ENCODE peak calls at places on chromosomes 7 and 10, in eight cellular contexts. One of them, this sample, is unnamed.

GRCh38 chr10:68848281-68848680 is 20.9 kb downstream of the STOX1 start:
- DNase-seq in NCI-H1417 treated with DMSO at 0.1 percent for 48 hours: no peak
- DNase-seq in mammary epithelial cell: no peak
- DNase-seq in LNCaP clone FGC: no peak
- DNase-seq in activated CD4-positive, alpha-beta T cell treated with anti-CD3 and anti-CD28 coated beads for 36 hours: no peak
- DNase-seq in NCI-H187: no peak
- DNase-seq in nephron progenitor cell: no peak
- DNase-seq in NAMALWA: no peak
- DNase-seq in this sample: no peak

GRCh38 chr7:105130048-105130447 is 116.0 kb downstream of the KMT2E start:
- DNase-seq in mammary epithelial cell: no peak
- DNase-seq in NAMALWA: no peak
- DNase-seq in LNCaP clone FGC: no peak
- DNase-seq in NCI-H187: no peak
- DNase-seq in NCI-H1417 treated with DMSO at 0.1 percent for 48 hours: no peak
- DNase-seq in nephron progenitor cell: no peak
- DNase-seq in activated CD4-positive, alpha-beta T cell treated with anti-CD3 and anti-CD28 coated beads for 36 hours: no peak
- DNase-seq in this sample: no peak

GRCh38 chr7:51234139-51234538 is 82.5 kb downstream of the COBL start:
- DNase-seq in NCI-H1417 treated with DMSO at 0.1 percent for 48 hours: no peak
- DNase-seq in activated CD4-positive, alpha-beta T cell treated with anti-CD3 and anti-CD28 coated beads for 36 hours: no peak
- DNase-seq in LNCaP clone FGC: no peak
- DNase-seq in NAMALWA: no peak
- DNase-seq in NCI-H187: no peak
- DNase-seq in mammary epithelial cell: no peak
- DNase-seq in nephron progenitor cell: peak; percentile 22
- DNase-seq in this sample: no peak

GRCh38 chr10:32337343-32337742 is 9.6 kb downstream of the EPC1 start:
- DNase-seq in mammary epithelial cell: no peak
- DNase-seq in nephron progenitor cell: no peak
- DNase-seq in LNCaP clone FGC: no peak
- DNase-seq in NAMALWA: no peak
- DNase-seq in NCI-H187: no peak
- DNase-seq in activated CD4-positive, alpha-beta T cell treated with anti-CD3 and anti-CD28 coated beads for 36 hours: no peak
- DNase-seq in NCI-H1417 treated with DMSO at 0.1 percent for 48 hours: no peak
- DNase-seq in this sample: no peak

GRCh38 chr7:106732045-106732444 is 71.1 kb upstream of the CCDC71L start:
- DNase-seq in LNCaP clone FGC: no peak
- DNase-seq in mammary epithelial cell: no peak
- DNase-seq in nephron progenitor cell: no peak
- DNase-seq in NCI-H187: no peak
- DNase-seq in NAMALWA: no peak
- DNase-seq in activated CD4-positive, alpha-beta T cell treated with anti-CD3 and anti-CD28 coated beads for 36 hours: no peak
- DNase-seq in NCI-H1417 treated with DMSO at 0.1 percent for 48 hours: no peak
- DNase-seq in this sample: no peak

GRCh38 chr7:74317146-74317782 is 28.1 kb downstream of the CLIP2 start:
- DNase-seq in LNCaP clone FGC: no peak
- DNase-seq in mammary epithelial cell: no peak
- DNase-seq in NCI-H187: no peak
- DNase-seq in activated CD4-positive, alpha-beta T cell treated with anti-CD3 and anti-CD28 coated beads for 36 hours: no peak
- DNase-seq in nephron progenitor cell: no peak
- DNase-seq in NAMALWA: no peak
- DNase-seq in NCI-H1417 treated with DMSO at 0.1 percent for 48 hours: no peak
- DNase-seq in this sample: no peak

GRCh38 chr7:96135241-96135640 is 186.7 kb downstream of the SLC25A13 start:
- DNase-seq in activated CD4-positive, alpha-beta T cell treated with anti-CD3 and anti-CD28 coated beads for 36 hours: no peak
- DNase-seq in NCI-H187: no peak
- DNase-seq in mammary epithelial cell: peak; percentile 75
- DNase-seq in NAMALWA: no peak
- DNase-seq in LNCaP clone FGC: no peak
- DNase-seq in NCI-H1417 treated with DMSO at 0.1 percent for 48 hours: no peak
- DNase-seq in nephron progenitor cell: no peak
- DNase-seq in this sample: no peak

GRCh38 chr10:68543004-68543918 is 15.9 kb upstream of the SLC25A16 start:
- DNase-seq in mammary epithelial cell: peak; percentile 96
- DNase-seq in LNCaP clone FGC: no peak
- DNase-seq in NAMALWA: no peak
- DNase-seq in activated CD4-positive, alpha-beta T cell treated with anti-CD3 and anti-CD28 coated beads for 36 hours: no peak
- DNase-seq in NCI-H187: no peak
- DNase-seq in NCI-H1417 treated with DMSO at 0.1 percent for 48 hours: no peak
- DNase-seq in nephron progenitor cell: no peak
- DNase-seq in this sample: no peak

GRCh38 chr10:69577268-69578232 is 4.3 kb upstream of the NEUROG3 start:
- DNase-seq in activated CD4-positive, alpha-beta T cell treated with anti-CD3 and anti-CD28 coated beads for 36 hours: no peak
- DNase-seq in NCI-H1417 treated with DMSO at 0.1 percent for 48 hours: no peak
- DNase-seq in mammary epithelial cell: peak; percentile 42
- DNase-seq in NAMALWA: no peak
- DNase-seq in LNCaP clone FGC: no peak
- DNase-seq in NCI-H187: no peak
- DNase-seq in nephron progenitor cell: no peak
- DNase-seq in this sample: no peak

GRCh38 chr7:128116740-128117139 is 85.5 kb upstream of the LRRC4 start:
- DNase-seq in LNCaP clone FGC: no peak
- DNase-seq in NAMALWA: no peak
- DNase-seq in activated CD4-positive, alpha-beta T cell treated with anti-CD3 and anti-CD28 coated beads for 36 hours: no peak
- DNase-seq in NCI-H187: no peak
- DNase-seq in NCI-H1417 treated with DMSO at 0.1 percent for 48 hours: no peak
- DNase-seq in mammary epithelial cell: no peak
- DNase-seq in nephron progenitor cell: no peak
- DNase-seq in this sample: no peak

GRCh38 chr10:17335065-17335464 is 107.0 kb downstream of the VIM start:
- DNase-seq in NCI-H187: no peak
- DNase-seq in nephron progenitor cell: no peak
- DNase-seq in LNCaP clone FGC: no peak
- DNase-seq in activated CD4-positive, alpha-beta T cell treated with anti-CD3 and anti-CD28 coated beads for 36 hours: no peak
- DNase-seq in mammary epithelial cell: peak; percentile 72
- DNase-seq in NCI-H1417 treated with DMSO at 0.1 percent for 48 hours: no peak
- DNase-seq in NAMALWA: no peak
- DNase-seq in this sample: no peak

GRCh38 chr7:159057647-159058046 is 87.0 kb downstream of the VIPR2 start:
- DNase-seq in NAMALWA: no peak
- DNase-seq in nephron progenitor cell: no peak
- DNase-seq in LNCaP clone FGC: no peak
- DNase-seq in NCI-H1417 treated with DMSO at 0.1 percent for 48 hours: no peak
- DNase-seq in activated CD4-positive, alpha-beta T cell treated with anti-CD3 and anti-CD28 coated beads for 36 hours: no peak
- DNase-seq in mammary epithelial cell: no peak
- DNase-seq in NCI-H187: no peak
- DNase-seq in this sample: no peak

GRCh38 chr10:84201244-84201606 is 6.9 kb downstream of the CDHR1 start:
- DNase-seq in nephron progenitor cell: no peak
- DNase-seq in activated CD4-positive, alpha-beta T cell treated with anti-CD3 and anti-CD28 coated beads for 36 hours: no peak
- DNase-seq in NCI-H1417 treated with DMSO at 0.1 percent for 48 hours: no peak
- DNase-seq in mammary epithelial cell: no peak
- DNase-seq in NAMALWA: no peak
- DNase-seq in NCI-H187: no peak
- DNase-seq in LNCaP clone FGC: no peak
- DNase-seq in this sample: no peak

GRCh38 chr10:90872648-90873020 is 860 bp downstream of the RPP30 start:
- DNase-seq in NCI-H187: no peak
- DNase-seq in LNCaP clone FGC: no peak
- DNase-seq in mammary epithelial cell: no peak
- DNase-seq in NCI-H1417 treated with DMSO at 0.1 percent for 48 hours: no peak
- DNase-seq in NAMALWA: no peak
- DNase-seq in activated CD4-positive, alpha-beta T cell treated with anti-CD3 and anti-CD28 coated beads for 36 hours: peak; percentile 66
- DNase-seq in nephron progenitor cell: no peak
- DNase-seq in this sample: no peak

GRCh38 chr10:25547391-25547790 is 372.6 kb downstream of the GPR158 start:
- DNase-seq in mammary epithelial cell: peak; percentile 12
- DNase-seq in NCI-H1417 treated with DMSO at 0.1 percent for 48 hours: no peak
- DNase-seq in nephron progenitor cell: no peak
- DNase-seq in NCI-H187: no peak
- DNase-seq in NAMALWA: no peak
- DNase-seq in LNCaP clone FGC: no peak
- DNase-seq in activated CD4-positive, alpha-beta T cell treated with anti-CD3 and anti-CD28 coated beads for 36 hours: no peak
- DNase-seq in this sample: no peak

GRCh38 chr7:79320741-79321473 is 132.6 kb downstream of the MAGI2 start:
- DNase-seq in NCI-H1417 treated with DMSO at 0.1 percent for 48 hours: no peak
- DNase-seq in LNCaP clone FGC: no peak
- DNase-seq in nephron progenitor cell: no peak
- DNase-seq in NAMALWA: no peak
- DNase-seq in mammary epithelial cell: no peak
- DNase-seq in NCI-H187: no peak
- DNase-seq in activated CD4-positive, alpha-beta T cell treated with anti-CD3 and anti-CD28 coated beads for 36 hours: no peak
- DNase-seq in this sample: no peak

GRCh38 chr7:128137096-128137655 is 103.9 kb upstream of the LEP start:
- DNase-seq in mammary epithelial cell: no peak
- DNase-seq in nephron progenitor cell: no peak
- DNase-seq in LNCaP clone FGC: no peak
- DNase-seq in NAMALWA: no peak
- DNase-seq in activated CD4-positive, alpha-beta T cell treated with anti-CD3 and anti-CD28 coated beads for 36 hours: no peak
- DNase-seq in NCI-H187: no peak
- DNase-seq in NCI-H1417 treated with DMSO at 0.1 percent for 48 hours: no peak
- DNase-seq in this sample: no peak

GRCh38 chr10:18658301-18658991 is 785 bp upstream of the ARL5B start:
- DNase-seq in LNCaP clone FGC: no peak
- DNase-seq in NCI-H187: no peak
- DNase-seq in NAMALWA: peak; percentile 51
- DNase-seq in mammary epithelial cell: peak; percentile 39
- DNase-seq in activated CD4-positive, alpha-beta T cell treated with anti-CD3 and anti-CD28 coated beads for 36 hours: peak; percentile 23
- DNase-seq in NCI-H1417 treated with DMSO at 0.1 percent for 48 hours: no peak
- DNase-seq in nephron progenitor cell: no peak
- DNase-seq in this sample: no peak

GRCh38 chr10:98339790-98340189 is 71.8 kb upstream of the LOXL4 start:
- DNase-seq in mammary epithelial cell: no peak
- DNase-seq in LNCaP clone FGC: no peak
- DNase-seq in NCI-H1417 treated with DMSO at 0.1 percent for 48 hours: no peak
- DNase-seq in NAMALWA: peak; percentile 27
- DNase-seq in activated CD4-positive, alpha-beta T cell treated with anti-CD3 and anti-CD28 coated beads for 36 hours: no peak
- DNase-seq in nephron progenitor cell: no peak
- DNase-seq in NCI-H187: no peak
- DNase-seq in this sample: no peak

GRCh38 chr10:127904931-127905622 is 1.8 kb upstream of the PTPRE start:
- DNase-seq in NAMALWA: no peak
- DNase-seq in nephron progenitor cell: no peak
- DNase-seq in mammary epithelial cell: no peak
- DNase-seq in NCI-H187: no peak
- DNase-seq in NCI-H1417 treated with DMSO at 0.1 percent for 48 hours: no peak
- DNase-seq in activated CD4-positive, alpha-beta T cell treated with anti-CD3 and anti-CD28 coated beads for 36 hours: no peak
- DNase-seq in LNCaP clone FGC: no peak
- DNase-seq in this sample: no peak

GRCh38 chr10:33812586-33812985 is 478.1 kb upstream of the NRP1 start:
- DNase-seq in LNCaP clone FGC: no peak
- DNase-seq in NCI-H187: no peak
- DNase-seq in NCI-H1417 treated with DMSO at 0.1 percent for 48 hours: no peak
- DNase-seq in nephron progenitor cell: no peak
- DNase-seq in mammary epithelial cell: no peak
- DNase-seq in NAMALWA: no peak
- DNase-seq in activated CD4-positive, alpha-beta T cell treated with anti-CD3 and anti-CD28 coated beads for 36 hours: no peak
- DNase-seq in this sample: no peak

GRCh38 chr7:131363719-131364118 is 36.0 kb downstream of the MKLN1 start:
- DNase-seq in LNCaP clone FGC: peak; percentile 89
- DNase-seq in NCI-H1417 treated with DMSO at 0.1 percent for 48 hours: no peak
- DNase-seq in nephron progenitor cell: no peak
- DNase-seq in activated CD4-positive, alpha-beta T cell treated with anti-CD3 and anti-CD28 coated beads for 36 hours: no peak
- DNase-seq in NCI-H187: no peak
- DNase-seq in mammary epithelial cell: no peak
- DNase-seq in NAMALWA: no peak
- DNase-seq in this sample: no peak

GRCh38 chr10:103850572-103850895 is 4.8 kb downstream of the SH3PXD2A start:
- DNase-seq in NAMALWA: no peak
- DNase-seq in activated CD4-positive, alpha-beta T cell treated with anti-CD3 and anti-CD28 coated beads for 36 hours: no peak
- DNase-seq in LNCaP clone FGC: no peak
- DNase-seq in NCI-H1417 treated with DMSO at 0.1 percent for 48 hours: no peak
- DNase-seq in mammary epithelial cell: no peak
- DNase-seq in nephron progenitor cell: no peak
- DNase-seq in NCI-H187: no peak
- DNase-seq in this sample: no peak

GRCh38 chr10:24929056-24929544 is 23.3 kb downstream of the PRTFDC1 start:
- DNase-seq in mammary epithelial cell: no peak
- DNase-seq in LNCaP clone FGC: no peak
- DNase-seq in nephron progenitor cell: no peak
- DNase-seq in NCI-H1417 treated with DMSO at 0.1 percent for 48 hours: no peak
- DNase-seq in NAMALWA: no peak
- DNase-seq in activated CD4-positive, alpha-beta T cell treated with anti-CD3 and anti-CD28 coated beads for 36 hours: no peak
- DNase-seq in NCI-H187: no peak
- DNase-seq in this sample: peak; percentile 50

GRCh38 chr10:32684291-32684690 is 238.4 kb downstream of the CCDC7 start:
- DNase-seq in nephron progenitor cell: no peak
- DNase-seq in LNCaP clone FGC: no peak
- DNase-seq in NAMALWA: no peak
- DNase-seq in activated CD4-positive, alpha-beta T cell treated with anti-CD3 and anti-CD28 coated beads for 36 hours: no peak
- DNase-seq in mammary epithelial cell: no peak
- DNase-seq in NCI-H187: no peak
- DNase-seq in NCI-H1417 treated with DMSO at 0.1 percent for 48 hours: no peak
- DNase-seq in this sample: no peak

GRCh38 chr7:7650682-7651206 is 10.2 kb downstream of the UMAD1 start:
- DNase-seq in NCI-H187: no peak
- DNase-seq in LNCaP clone FGC: no peak
- DNase-seq in NAMALWA: no peak
- DNase-seq in activated CD4-positive, alpha-beta T cell treated with anti-CD3 and anti-CD28 coated beads for 36 hours: no peak
- DNase-seq in mammary epithelial cell: no peak
- DNase-seq in NCI-H1417 treated with DMSO at 0.1 percent for 48 hours: no peak
- DNase-seq in nephron progenitor cell: no peak
- DNase-seq in this sample: no peak

GRCh38 chr10:105743343-105744056 is 1102.4 kb downstream of the SORCS3 start:
- DNase-seq in NAMALWA: no peak
- DNase-seq in NCI-H187: no peak
- DNase-seq in LNCaP clone FGC: peak; percentile 17
- DNase-seq in mammary epithelial cell: no peak
- DNase-seq in NCI-H1417 treated with DMSO at 0.1 percent for 48 hours: no peak
- DNase-seq in activated CD4-positive, alpha-beta T cell treated with anti-CD3 and anti-CD28 coated beads for 36 hours: no peak
- DNase-seq in nephron progenitor cell: no peak
- DNase-seq in this sample: no peak

GRCh38 chr7:15594461-15594860 is 32.6 kb upstream of the AGMO start:
- DNase-seq in NCI-H1417 treated with DMSO at 0.1 percent for 48 hours: no peak
- DNase-seq in LNCaP clone FGC: no peak
- DNase-seq in activated CD4-positive, alpha-beta T cell treated with anti-CD3 and anti-CD28 coated beads for 36 hours: no peak
- DNase-seq in nephron progenitor cell: no peak
- DNase-seq in NAMALWA: no peak
- DNase-seq in mammary epithelial cell: no peak
- DNase-seq in NCI-H187: no peak
- DNase-seq in this sample: no peak

GRCh38 chr7:157010588-157011332 is at the start of gene MNX1:
- DNase-seq in nephron progenitor cell: peak; percentile 81
- DNase-seq in activated CD4-positive, alpha-beta T cell treated with anti-CD3 and anti-CD28 coated beads for 36 hours: peak; percentile 73
- DNase-seq in NCI-H1417 treated with DMSO at 0.1 percent for 48 hours: peak; percentile 73
- DNase-seq in NAMALWA: no peak
- DNase-seq in mammary epithelial cell: peak; percentile 83
- DNase-seq in NCI-H187: peak; percentile 95
- DNase-seq in LNCaP clone FGC: peak; percentile 46
- DNase-seq in this sample: peak; percentile 31

GRCh38 chr7:36286241-36286640 is 103.4 kb upstream of the ANLN start:
- DNase-seq in NCI-H187: no peak
- DNase-seq in NAMALWA: peak; percentile 46
- DNase-seq in LNCaP clone FGC: no peak
- DNase-seq in mammary epithelial cell: no peak
- DNase-seq in nephron progenitor cell: no peak
- DNase-seq in activated CD4-positive, alpha-beta T cell treated with anti-CD3 and anti-CD28 coated beads for 36 hours: peak; percentile 77
- DNase-seq in NCI-H1417 treated with DMSO at 0.1 percent for 48 hours: no peak
- DNase-seq in this sample: no peak

GRCh38 chr7:98178321-98178720 is 32.9 kb upstream of the BHLHA15 start:
- DNase-seq in LNCaP clone FGC: no peak
- DNase-seq in nephron progenitor cell: no peak
- DNase-seq in activated CD4-positive, alpha-beta T cell treated with anti-CD3 and anti-CD28 coated beads for 36 hours: no peak
- DNase-seq in NCI-H187: no peak
- DNase-seq in NCI-H1417 treated with DMSO at 0.1 percent for 48 hours: no peak
- DNase-seq in NAMALWA: no peak
- DNase-seq in mammary epithelial cell: peak; percentile 26
- DNase-seq in this sample: no peak

GRCh38 chr7:128259131-128260056 is 18.3 kb downstream of the LEP start:
- DNase-seq in mammary epithelial cell: peak; percentile 51
- DNase-seq in nephron progenitor cell: no peak
- DNase-seq in activated CD4-positive, alpha-beta T cell treated with anti-CD3 and anti-CD28 coated beads for 36 hours: no peak
- DNase-seq in NCI-H1417 treated with DMSO at 0.1 percent for 48 hours: no peak
- DNase-seq in NAMALWA: no peak
- DNase-seq in NCI-H187: no peak
- DNase-seq in LNCaP clone FGC: no peak
- DNase-seq in this sample: no peak

GRCh38 chr10:84763965-84764364 is 435.6 kb downstream of the CCSER2 start:
- DNase-seq in mammary epithelial cell: no peak
- DNase-seq in NCI-H1417 treated with DMSO at 0.1 percent for 48 hours: no peak
- DNase-seq in nephron progenitor cell: no peak
- DNase-seq in LNCaP clone FGC: no peak
- DNase-seq in NAMALWA: no peak
- DNase-seq in activated CD4-positive, alpha-beta T cell treated with anti-CD3 and anti-CD28 coated beads for 36 hours: no peak
- DNase-seq in NCI-H187: no peak
- DNase-seq in this sample: no peak

GRCh38 chr7:44541876-44542610 is 913 bp upstream of the NPC1L1 start:
- DNase-seq in nephron progenitor cell: no peak
- DNase-seq in mammary epithelial cell: no peak
- DNase-seq in NCI-H187: no peak
- DNase-seq in LNCaP clone FGC: no peak
- DNase-seq in NAMALWA: no peak
- DNase-seq in NCI-H1417 treated with DMSO at 0.1 percent for 48 hours: no peak
- DNase-seq in activated CD4-positive, alpha-beta T cell treated with anti-CD3 and anti-CD28 coated beads for 36 hours: no peak
- DNase-seq in this sample: no peak

This sample was measured in T1000.